ENCODE peak calls at places on chromosomes 12 and 14, in seven cellular contexts. Z is kidney, W is NB4, U is left ventricle myocardium inferior, N is foreskin fibroblast, F is AG09309, J is epithelial cell of proximal tubule. V is an unnamed sample.

GRCh38 chr12:108117163-108117849 is 11.8 kb upstream of the WSCD2 start:
- DNase-seq in F (no peak), U (no peak), J (no peak), Z (no peak), W (peak), N (no peak), V (no peak)

GRCh38 chr12:123634142-123634561 is 523 bp downstream of the GTF2H3 start:
- DNase-seq in J (no peak), Z (no peak), N (no peak), W (no peak), U (no peak), F (no peak), V (no peak)

GRCh38 chr14:93619176-93619793 is 169.0 kb downstream of the PRIMA1 start:
- DNase-seq in N (peak), J (peak), U (no peak), F (peak), W (peak), Z (no peak), V (no peak)

GRCh38 chr14:105135700-105136395 is 32.7 kb downstream of the JAG2 start:
- DNase-seq in Z (no peak), N (no peak), J (no peak), U (no peak), F (no peak), W (no peak), V (no peak)

GRCh38 chr12:100348657-100349454 is 8.0 kb upstream of the SLC17A8 start:
- DNase-seq in W (peak), F (no peak), J (no peak), U (no peak), N (no peak), Z (no peak), V (no peak)

GRCh38 chr12:122848471-122849351 is 13.5 kb downstream of the HIP1R start:
- DNase-seq in Z (peak), N (no peak), W (no peak), U (peak), J (no peak), F (no peak), V (no peak)

GRCh38 chr12:25054783-25055144 is 105.9 kb upstream of the BCAT1 start:
- DNase-seq in Z (no peak), U (no peak), F (no peak), J (no peak), W (peak), N (peak), V (peak)

GRCh38 chr12:46384451-46385301 is 12.1 kb upstream of the SLC38A2 start:
- DNase-seq in N (no peak), W (peak), U (no peak), Z (no peak), F (no peak), J (no peak), V (no peak)

GRCh38 chr12:91801048-91801447 is 344.6 kb downstream of the BTG1 start:
- DNase-seq in F (no peak), J (no peak), U (no peak), N (no peak), Z (no peak), W (no peak), V (no peak)

GRCh38 chr14:100539766-100540140 is 47.5 kb downstream of the BEGAIN start:
- DNase-seq in J (no peak), W (no peak), N (no peak), U (no peak), F (no peak), Z (no peak), V (no peak)

GRCh38 chr12:47900480-47901129 is 4.2 kb downstream of the VDR start:
- DNase-seq in J (peak), U (no peak), F (no peak), N (no peak), Z (no peak), W (peak), V (no peak)

GRCh38 chr14:99125616-99126431 is 146.2 kb downstream of the BCL11B start:
- DNase-seq in W (no peak), N (no peak), F (no peak), J (no peak), Z (no peak), U (no peak), V (no peak)

GRCh38 chr12:68364893-68365725 is 32.9 kb upstream of the MDM1 start:
- DNase-seq in J (peak), N (peak), W (peak), U (peak), Z (peak), F (peak), V (peak)

GRCh38 chr12:125122668-125123067 is 57.4 kb downstream of the AACS start:
- DNase-seq in Z (no peak), J (no peak), W (no peak), U (no peak), F (no peak), N (no peak), V (no peak)
- TF ChIP-seq CTCF in Z (no peak), J (no peak), W (no peak), U (no peak), F (no peak), N (no peak), V (no peak)

DNA sequence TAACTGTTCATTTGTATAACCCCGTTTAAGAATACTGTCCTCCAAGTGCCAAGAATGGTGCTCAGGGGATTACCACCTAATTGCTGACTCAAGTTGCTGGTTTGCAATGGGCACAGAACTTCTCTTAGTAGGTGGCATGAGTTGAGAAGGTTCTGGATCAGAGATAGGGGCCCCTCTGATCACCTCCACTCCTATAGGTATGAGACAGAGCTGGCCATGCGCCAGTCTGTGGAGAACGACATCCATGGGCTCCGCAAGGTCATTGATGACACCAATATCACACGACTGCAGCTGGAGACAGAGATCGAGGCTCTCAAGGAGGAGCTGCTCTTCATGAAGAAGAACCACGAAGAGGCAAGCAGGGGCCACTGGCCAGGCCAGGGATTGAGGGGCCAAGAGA is 1.6 kb downstream of the KRT18 start:
- DNase-seq in F (no peak), U (no peak), N (no peak), Z (no peak), J (no peak), W (no peak), V (no peak)
- H3K4me3 ChIP-seq in F (peak), U (peak), N (no peak), Z (peak), J (peak), W (no peak), V (no peak)

GRCh38 chr12:13161172-13161571 is 35.4 kb upstream of the EMP1 start:
- DNase-seq in F (no peak), Z (no peak), W (no peak), N (no peak), J (no peak), U (no peak), V (no peak)
- TF ChIP-seq CTCF in F (peak), Z (no peak), W (no peak), N (peak), J (peak), U (peak), V (peak)

GRCh38 chr14:65100905-65101541 is 1.3 kb downstream of the MAX start:
- DNase-seq in F (no peak), J (no peak), U (no peak), N (no peak), Z (no peak), W (peak), V (no peak)
- H3K4me3 ChIP-seq in F (peak), J (peak), U (peak), N (peak), Z (peak), W (peak), V (peak)

DNA sequence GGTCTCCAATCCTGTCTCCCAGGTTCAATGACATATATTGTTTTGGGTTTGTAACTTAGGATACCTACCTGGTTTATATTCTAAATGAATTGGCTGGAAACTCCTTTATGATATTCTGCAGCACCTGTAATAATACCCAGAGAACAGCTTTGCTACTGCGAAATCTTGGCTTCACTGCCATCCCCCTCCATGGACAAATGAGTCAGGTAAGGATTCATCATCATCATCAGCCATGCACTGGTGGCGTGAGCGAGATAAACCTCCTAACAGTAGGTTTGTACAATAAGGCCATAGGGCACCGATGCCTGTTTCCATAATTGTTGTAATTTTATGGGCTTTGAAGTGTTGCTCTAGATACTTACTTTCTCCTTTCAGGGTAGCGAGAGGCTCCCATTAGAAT is 10.7 kb downstream of the DDX47 start:
- DNase-seq in W (no peak), N (no peak), U (no peak), J (no peak), Z (no peak), F (no peak), V (no peak)
- TF ChIP-seq CTCF in W (no peak), N (no peak), U (no peak), J (no peak), Z (no peak), F (no peak), V (no peak)

GRCh38 chr12:77062396-77062795 is 3.0 kb downstream of the E2F7 start:
- DNase-seq in W (no peak), J (no peak), N (no peak), U (no peak), F (no peak), Z (no peak), V (no peak)

GRCh38 chr12:77064891-77065360 is 443 bp downstream of the E2F7 start:
- DNase-seq in N (no peak), J (no peak), Z (no peak), F (no peak), U (no peak), W (no peak), V (no peak)

GRCh38 chr12:77060883-77061240 is 4.5 kb downstream of the E2F7 start:
- DNase-seq in N (no peak), U (no peak), F (no peak), Z (no peak), W (no peak), J (no peak), V (no peak)

GRCh38 chr12:77065361-77066204 is at the start of gene E2F7:
- DNase-seq in J (no peak), U (peak), W (peak), F (peak), N (peak), Z (peak), V (peak)

DNA sequence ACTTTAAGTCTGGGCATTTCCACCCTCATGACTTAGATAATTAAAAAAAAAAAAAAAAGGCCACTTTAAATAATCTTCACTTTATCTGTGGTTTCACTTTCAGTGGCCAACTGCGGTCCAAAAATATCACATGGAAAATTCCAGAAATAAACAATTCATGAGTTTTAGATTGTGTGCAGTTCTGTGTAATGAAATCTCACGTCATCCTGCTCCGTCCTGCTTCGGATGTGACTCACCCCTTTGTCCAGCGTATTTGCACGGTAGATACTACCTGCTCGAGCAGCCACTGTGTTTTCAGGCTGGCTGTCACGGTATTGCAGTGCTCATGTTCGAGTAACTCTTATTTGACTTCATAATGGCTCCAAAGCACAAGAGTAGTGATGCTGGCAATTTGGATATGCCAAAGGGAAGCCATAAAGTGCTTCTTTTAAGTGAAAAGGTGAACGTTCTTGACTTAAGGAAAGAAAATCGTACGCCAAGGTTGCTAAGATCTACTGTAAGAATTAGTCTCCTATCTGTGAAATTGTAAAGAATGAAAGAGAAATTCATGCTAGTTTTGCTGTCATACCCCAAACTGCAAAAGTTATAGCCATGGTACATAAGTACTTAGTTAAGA is 2.4 kb downstream of the E2F7 start:
- DNase-seq in N (peak), J (no peak), U (no peak), Z (no peak), W (no peak), F (no peak), V (peak)
- H3K4me3 ChIP-seq in N (peak), J (no peak), U (peak), Z (no peak), W (no peak), F (no peak), V (peak)

GRCh38 chr14:49545071-49545470 is 41.1 kb downstream of the RPS29 start:
- DNase-seq in U (no peak), W (no peak), F (no peak), N (no peak), Z (no peak), J (no peak), V (no peak)
- TF ChIP-seq CTCF in U (no peak), W (no peak), F (no peak), N (no peak), Z (no peak), J (no peak), V (no peak)

DNA sequence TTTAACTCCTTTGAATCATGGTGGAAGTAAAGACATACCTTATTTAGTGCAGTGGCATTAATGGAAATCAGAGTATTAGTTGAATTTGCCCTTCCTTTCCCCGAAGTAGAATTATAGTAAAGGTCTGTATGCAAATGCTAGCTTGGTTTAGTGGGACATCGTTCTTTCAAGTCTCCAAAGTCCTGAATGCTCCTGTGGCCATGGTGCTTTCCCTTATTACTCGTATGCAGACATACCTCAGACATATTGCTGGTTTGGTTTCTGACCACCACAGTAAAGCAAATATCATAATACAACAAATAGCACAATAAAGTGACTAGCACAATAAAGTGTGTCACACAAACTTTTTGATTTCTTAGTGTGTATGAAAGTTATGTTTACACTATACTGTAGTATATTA is 52.3 kb downstream of the MNAT1 start:
- DNase-seq in U (no peak), J (no peak), F (no peak), N (no peak), W (no peak), Z (no peak), V (no peak)
- H3K4me3 ChIP-seq in U (no peak), J (no peak), F (no peak), N (no peak), W (no peak), Z (no peak), V (no peak)

GRCh38 chr12:116406529-116406928 is 129.0 kb upstream of the MED13L start:
- DNase-seq in N (peak), J (peak), W (peak), U (peak), F (peak), Z (peak), V (peak)
- TF ChIP-seq CTCF in N (no peak), J (no peak), W (no peak), U (peak), F (peak), Z (no peak), V (peak)

V was measured in GM06990.